ENCODE peak calls at places on chromosomes 11 and 22, in six cellular contexts. One of them, this sample, is unnamed.

GRCh38 chr22:44645083-44645482 is 56.9 kb upstream of the PRR5 start:
- DNase-seq in GM13976: no peak
- DNase-seq in neural progenitor cell: no peak
- DNase-seq in ascending aorta: no peak
- DNase-seq in WTC11: no peak
- DNase-seq in CD14-positive monocyte: no peak
- DNase-seq in this sample: no peak

GRCh38 chr11:114774599-114775365 is 96.5 kb downstream of the NXPE2 start:
- DNase-seq in GM13976: peak
- DNase-seq in neural progenitor cell: peak
- DNase-seq in ascending aorta: no peak
- DNase-seq in WTC11: peak
- DNase-seq in CD14-positive monocyte: no peak
- DNase-seq in this sample: peak

GRCh38 chr11:47847537-47847891 is 636 bp downstream of the NUP160 start:
- DNase-seq in GM13976: no peak
- DNase-seq in neural progenitor cell: no peak
- DNase-seq in ascending aorta: no peak
- DNase-seq in WTC11: no peak
- DNase-seq in CD14-positive monocyte: no peak
- DNase-seq in this sample: no peak

GRCh38 chr11:114683007-114683406 is 4.7 kb downstream of the NXPE2 start:
- DNase-seq in GM13976: no peak
- DNase-seq in neural progenitor cell: peak
- DNase-seq in ascending aorta: no peak
- DNase-seq in WTC11: no peak
- DNase-seq in CD14-positive monocyte: no peak
- DNase-seq in this sample: no peak

GRCh38 chr22:46655861-46656608 is 35.8 kb downstream of the GRAMD4 start:
- DNase-seq in GM13976: no peak
- DNase-seq in neural progenitor cell: no peak
- DNase-seq in ascending aorta: no peak
- DNase-seq in WTC11: no peak
- DNase-seq in CD14-positive monocyte: no peak
- DNase-seq in this sample: no peak

GRCh38 chr22:37633693-37634504 is 5.6 kb upstream of the SH3BP1 start:
- DNase-seq in GM13976: peak
- DNase-seq in neural progenitor cell: peak
- DNase-seq in ascending aorta: peak
- DNase-seq in WTC11: peak
- DNase-seq in CD14-positive monocyte: peak
- DNase-seq in this sample: peak

GRCh38 chr11:9455722-9456121 is 5.1 kb upstream of the ZNF143 start:
- DNase-seq in GM13976: no peak
- DNase-seq in neural progenitor cell: no peak
- DNase-seq in ascending aorta: no peak
- DNase-seq in WTC11: no peak
- DNase-seq in CD14-positive monocyte: no peak
- DNase-seq in this sample: no peak

GRCh38 chr11:91305402-91305801 is 919.2 kb upstream of the FAT3 start:
- DNase-seq in GM13976: no peak
- DNase-seq in neural progenitor cell: no peak
- DNase-seq in ascending aorta: no peak
- DNase-seq in WTC11: no peak
- DNase-seq in CD14-positive monocyte: no peak
- DNase-seq in this sample: no peak

GRCh38 chr11:96447711-96448110 is 57.9 kb downstream of the JRKL start:
- DNase-seq in GM13976: no peak
- DNase-seq in neural progenitor cell: no peak
- DNase-seq in ascending aorta: no peak
- DNase-seq in WTC11: no peak
- DNase-seq in CD14-positive monocyte: no peak
- DNase-seq in this sample: no peak

GRCh38 chr11:13891911-13892310 is 70.6 kb upstream of the SPON1 start:
- DNase-seq in GM13976: no peak
- DNase-seq in neural progenitor cell: no peak
- DNase-seq in ascending aorta: no peak
- DNase-seq in WTC11: no peak
- DNase-seq in CD14-positive monocyte: no peak
- DNase-seq in this sample: no peak

GRCh38 chr11:85385561-85385960 is 241.6 kb downstream of the DLG2 start:
- DNase-seq in GM13976: no peak
- DNase-seq in neural progenitor cell: no peak
- DNase-seq in ascending aorta: no peak
- DNase-seq in WTC11: no peak
- DNase-seq in CD14-positive monocyte: no peak
- DNase-seq in this sample: no peak

GRCh38 chr11:121366970-121367369 is 74.4 kb downstream of the SC5D start:
- DNase-seq in GM13976: no peak
- DNase-seq in neural progenitor cell: no peak
- DNase-seq in ascending aorta: no peak
- DNase-seq in WTC11: no peak
- DNase-seq in CD14-positive monocyte: no peak
- DNase-seq in this sample: no peak

GRCh38 chr11:61472282-61472681 is 36.3 kb upstream of the LRRC10B start:
- DNase-seq in GM13976: no peak
- DNase-seq in neural progenitor cell: no peak
- DNase-seq in ascending aorta: peak
- DNase-seq in WTC11: no peak
- DNase-seq in CD14-positive monocyte: no peak
- DNase-seq in this sample: no peak

GRCh38 chr11:69718147-69718546 is 14.3 kb upstream of the FGF19 start:
- DNase-seq in GM13976: peak
- DNase-seq in neural progenitor cell: peak
- DNase-seq in ascending aorta: no peak
- DNase-seq in WTC11: peak
- DNase-seq in CD14-positive monocyte: no peak
- DNase-seq in this sample: peak

GRCh38 chr11:92552942-92553341 is 328.3 kb downstream of the FAT3 start:
- DNase-seq in GM13976: no peak
- DNase-seq in neural progenitor cell: no peak
- DNase-seq in ascending aorta: no peak
- DNase-seq in WTC11: no peak
- DNase-seq in CD14-positive monocyte: no peak
- DNase-seq in this sample: no peak
- TF ChIP-seq CTCF in GM13976: no peak
- TF ChIP-seq CTCF in neural progenitor cell: peak
- TF ChIP-seq CTCF in ascending aorta: no peak
- TF ChIP-seq CTCF in WTC11: no peak
- TF ChIP-seq CTCF in CD14-positive monocyte: no peak
- TF ChIP-seq CTCF in this sample: peak

DNA sequence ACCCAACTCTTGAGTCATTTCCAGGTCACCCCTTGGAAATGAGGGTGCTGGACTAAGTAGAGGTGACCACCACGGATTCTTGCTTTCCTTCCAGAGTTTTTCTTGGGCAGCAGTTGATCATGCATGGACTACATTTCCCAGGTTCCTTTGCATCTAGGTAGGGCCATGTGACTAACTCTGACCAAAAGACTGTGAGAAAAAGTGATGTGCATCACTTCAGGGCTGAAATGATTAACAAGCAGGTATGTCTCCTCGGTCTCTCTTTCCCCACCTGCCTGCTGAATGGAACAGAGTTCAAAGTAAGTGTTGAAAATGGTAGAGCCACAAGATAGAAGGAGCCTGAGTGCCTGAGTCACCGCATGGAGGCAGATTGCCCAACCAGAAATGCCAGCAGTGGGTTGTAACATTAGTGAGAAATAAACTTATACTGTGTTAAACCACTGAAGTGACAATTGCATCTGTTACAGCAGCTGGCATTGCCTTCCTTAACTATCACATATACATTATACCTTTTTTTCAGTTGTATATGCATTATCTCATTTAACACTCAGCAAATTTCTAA is 113.5 kb downstream of the MN1 start:
- DNase-seq in GM13976: no peak
- DNase-seq in neural progenitor cell: no peak
- DNase-seq in ascending aorta: no peak
- DNase-seq in WTC11: no peak
- DNase-seq in CD14-positive monocyte: no peak
- DNase-seq in this sample: no peak
- TF ChIP-seq CTCF in GM13976: no peak
- TF ChIP-seq CTCF in neural progenitor cell: no peak
- TF ChIP-seq CTCF in ascending aorta: no peak
- TF ChIP-seq CTCF in WTC11: no peak
- TF ChIP-seq CTCF in CD14-positive monocyte: no peak
- TF ChIP-seq CTCF in this sample: no peak

GRCh38 chr22:20606041-20606783 is 98.8 kb downstream of the MED15 start:
- DNase-seq in GM13976: peak
- DNase-seq in neural progenitor cell: peak
- DNase-seq in ascending aorta: no peak
- DNase-seq in WTC11: peak
- DNase-seq in CD14-positive monocyte: no peak
- DNase-seq in this sample: peak
- TF ChIP-seq CTCF in GM13976: peak
- TF ChIP-seq CTCF in neural progenitor cell: peak
- TF ChIP-seq CTCF in ascending aorta: peak
- TF ChIP-seq CTCF in WTC11: peak
- TF ChIP-seq CTCF in CD14-positive monocyte: peak
- TF ChIP-seq CTCF in this sample: peak

GRCh38 chr11:83815736-83816135 is 529.6 kb upstream of the CCDC90B start:
- DNase-seq in GM13976: no peak
- DNase-seq in neural progenitor cell: no peak
- DNase-seq in ascending aorta: no peak
- DNase-seq in WTC11: no peak
- DNase-seq in CD14-positive monocyte: no peak
- DNase-seq in this sample: no peak

GRCh38 chr11:83818349-83818748 is 532.2 kb upstream of the CCDC90B start:
- DNase-seq in GM13976: no peak
- DNase-seq in neural progenitor cell: no peak
- DNase-seq in ascending aorta: no peak
- DNase-seq in WTC11: no peak
- DNase-seq in CD14-positive monocyte: no peak
- DNase-seq in this sample: no peak

GRCh38 chr11:83816572-83817187 is 530.5 kb upstream of the CCDC90B start:
- DNase-seq in GM13976: no peak
- DNase-seq in neural progenitor cell: peak
- DNase-seq in ascending aorta: no peak
- DNase-seq in WTC11: no peak
- DNase-seq in CD14-positive monocyte: no peak
- DNase-seq in this sample: no peak

GRCh38 chr11:83823461-83824025 is 537.4 kb upstream of the CCDC90B start:
- DNase-seq in GM13976: no peak
- DNase-seq in neural progenitor cell: no peak
- DNase-seq in ascending aorta: no peak
- DNase-seq in WTC11: no peak
- DNase-seq in CD14-positive monocyte: no peak
- DNase-seq in this sample: no peak

GRCh38 chr11:83819936-83820549 is 533.9 kb upstream of the CCDC90B start:
- DNase-seq in GM13976: no peak
- DNase-seq in neural progenitor cell: peak
- DNase-seq in ascending aorta: no peak
- DNase-seq in WTC11: no peak
- DNase-seq in CD14-positive monocyte: no peak
- DNase-seq in this sample: no peak
- TF ChIP-seq CTCF in GM13976: peak
- TF ChIP-seq CTCF in neural progenitor cell: peak
- TF ChIP-seq CTCF in ascending aorta: peak
- TF ChIP-seq CTCF in WTC11: peak
- TF ChIP-seq CTCF in CD14-positive monocyte: peak
- TF ChIP-seq CTCF in this sample: peak

DNA sequence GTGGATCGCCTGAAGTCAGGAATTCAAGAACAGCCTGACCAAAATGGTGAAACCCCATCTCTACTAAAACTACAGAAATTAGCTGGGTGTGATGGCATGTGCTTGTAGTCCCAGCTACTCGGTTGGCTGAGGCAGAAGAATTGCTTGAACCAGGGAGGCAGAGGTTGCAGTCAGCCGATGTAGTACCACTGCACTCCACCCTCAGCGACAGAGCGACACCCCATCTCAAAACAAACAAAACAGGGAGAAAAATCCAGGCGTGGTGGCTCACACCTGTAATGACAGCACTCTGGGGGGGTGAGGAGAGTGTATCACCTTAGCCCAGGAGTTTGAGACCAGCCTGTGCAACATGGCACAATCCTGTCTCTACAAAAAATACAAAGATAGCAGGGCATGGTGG is 802.3 kb upstream of the ARHGAP42 start:
- DNase-seq in GM13976: no peak
- DNase-seq in neural progenitor cell: no peak
- DNase-seq in ascending aorta: no peak
- DNase-seq in WTC11: peak
- DNase-seq in CD14-positive monocyte: no peak
- DNase-seq in this sample: no peak
- TF ChIP-seq CTCF in GM13976: no peak
- TF ChIP-seq CTCF in neural progenitor cell: no peak
- TF ChIP-seq CTCF in ascending aorta: no peak
- TF ChIP-seq CTCF in WTC11: no peak
- TF ChIP-seq CTCF in CD14-positive monocyte: no peak
- TF ChIP-seq CTCF in this sample: no peak

GRCh38 chr11:67277231-67277961 is 11.1 kb downstream of the GRK2 start:
- DNase-seq in GM13976: peak
- DNase-seq in neural progenitor cell: peak
- DNase-seq in ascending aorta: peak
- DNase-seq in WTC11: peak
- DNase-seq in CD14-positive monocyte: peak
- DNase-seq in this sample: no peak
- TF ChIP-seq CTCF in GM13976: no peak
- TF ChIP-seq CTCF in neural progenitor cell: no peak
- TF ChIP-seq CTCF in ascending aorta: no peak
- TF ChIP-seq CTCF in WTC11: no peak
- TF ChIP-seq CTCF in CD14-positive monocyte: no peak
- TF ChIP-seq CTCF in this sample: no peak

GRCh38 chr11:102451041-102451692 is 1.4 kb downstream of the TMEM123 start:
- DNase-seq in GM13976: no peak
- DNase-seq in neural progenitor cell: no peak
- DNase-seq in ascending aorta: no peak
- DNase-seq in WTC11: no peak
- DNase-seq in CD14-positive monocyte: no peak
- DNase-seq in this sample: no peak

GRCh38 chr11:102453286-102453797 is 777 bp upstream of the TMEM123 start:
- DNase-seq in GM13976: no peak
- DNase-seq in neural progenitor cell: no peak
- DNase-seq in ascending aorta: peak
- DNase-seq in WTC11: peak
- DNase-seq in CD14-positive monocyte: no peak
- DNase-seq in this sample: no peak

GRCh38 chr11:102449651-102450570 is 2.7 kb downstream of the TMEM123 start:
- DNase-seq in GM13976: no peak
- DNase-seq in neural progenitor cell: peak
- DNase-seq in ascending aorta: no peak
- DNase-seq in WTC11: no peak
- DNase-seq in CD14-positive monocyte: no peak
- DNase-seq in this sample: no peak

GRCh38 chr11:102452461-102453285 is at the start of gene TMEM123:
- DNase-seq in GM13976: peak
- DNase-seq in neural progenitor cell: peak
- DNase-seq in ascending aorta: peak
- DNase-seq in WTC11: peak
- DNase-seq in CD14-positive monocyte: peak
- DNase-seq in this sample: peak

GRCh38 chr11:102451693-102452460 is 688 bp downstream of the TMEM123 start:
- DNase-seq in GM13976: peak
- DNase-seq in neural progenitor cell: peak
- DNase-seq in ascending aorta: peak
- DNase-seq in WTC11: peak
- DNase-seq in CD14-positive monocyte: peak
- DNase-seq in this sample: peak
- TF ChIP-seq CTCF in GM13976: peak
- TF ChIP-seq CTCF in neural progenitor cell: peak
- TF ChIP-seq CTCF in ascending aorta: peak
- TF ChIP-seq CTCF in WTC11: no peak
- TF ChIP-seq CTCF in CD14-positive monocyte: no peak
- TF ChIP-seq CTCF in this sample: no peak

This sample was measured in neural crest cell.